ENCODE peak calls at places on chromosome 16, in five cellular contexts. Q is tibial artery, J is HT1080, I is fibroblast of lung, S is caudate nucleus. V is an unnamed sample.

GRCh38 chr16:19382887-19383816 is 34.5 kb upstream of the TMC5 start:
- DNase-seq in Q (peak), J (peak), I (no peak), S (no peak), V (peak)

GRCh38 chr16:27365142-27366089 is 36.6 kb upstream of the IL21R start:
- DNase-seq in Q (no peak), J (peak), I (peak), S (no peak), V (no peak)

GRCh38 chr16:29815032-29815721 is 775 bp upstream of the PAGR1 start:
- DNase-seq in Q (peak), J (no peak), I (no peak), S (peak), V (peak)

GRCh38 chr16:75462804-75463203 is 1.7 kb downstream of the TMEM170A start:
- DNase-seq in Q (no peak), J (no peak), I (no peak), S (no peak), V (no peak)

GRCh38 chr16:51834131-51834530 is 683.1 kb upstream of the SALL1 start:
- DNase-seq in Q (no peak), J (no peak), I (peak), S (no peak), V (no peak)

GRCh38 chr16:69084301-69084700 is 21.2 kb upstream of the HAS3 start:
- DNase-seq in Q (no peak), J (no peak), I (peak), S (no peak), V (no peak)

GRCh38 chr16:78060295-78060694 is 37.9 kb downstream of the CLEC3A start:
- DNase-seq in Q (no peak), J (no peak), I (no peak), S (no peak), V (no peak)

GRCh38 chr16:89410322-89410721 is 80.0 kb downstream of the ANKRD11 start:
- DNase-seq in Q (no peak), J (no peak), I (no peak), S (no peak), V (no peak)

GRCh38 chr16:55502801-55503366 is 6.0 kb upstream of the LPCAT2 start:
- DNase-seq in Q (peak), J (peak), I (peak), S (peak), V (peak)

GRCh38 chr16:20740007-20740883 is 1.4 kb downstream of the THUMPD1 start:
- DNase-seq in Q (no peak), J (no peak), I (peak), S (no peak), V (no peak)

GRCh38 chr16:88993006-88993787 is 16.2 kb upstream of the CBFA2T3 start:
- DNase-seq in Q (no peak), J (no peak), I (no peak), S (no peak), V (no peak)

GRCh38 chr16:88061346-88062110 is 110.3 kb downstream of the BANP start:
- DNase-seq in Q (no peak), J (no peak), I (peak), S (no peak), V (no peak)

GRCh38 chr16:50702725-50703124 is 9.3 kb downstream of the NOD2 start:
- DNase-seq in Q (no peak), J (peak), I (no peak), S (no peak), V (no peak)

GRCh38 chr16:51326131-51326856 is 175.2 kb upstream of the SALL1 start:
- DNase-seq in Q (no peak), J (peak), I (peak), S (peak), V (no peak)

GRCh38 chr16:65005696-65006095 is 116.2 kb downstream of the CDH11 start:
- DNase-seq in Q (no peak), J (no peak), I (no peak), S (no peak), V (no peak)

GRCh38 chr16:64715624-64716023 is 406.2 kb downstream of the CDH11 start:
- DNase-seq in Q (no peak), J (no peak), I (no peak), S (no peak), V (no peak)

GRCh38 chr16:47729701-47730100 is 268.6 kb downstream of the PHKB start:
- DNase-seq in Q (no peak), J (no peak), I (no peak), S (no peak), V (no peak)

GRCh38 chr16:87724490-87725291 is 41.1 kb downstream of the KLHDC4 start:
- DNase-seq in Q (no peak), J (peak), I (no peak), S (no peak), V (no peak)

GRCh38 chr16:84927621-84928591 is 83.4 kb downstream of the ZDHHC7 start:
- DNase-seq in Q (no peak), J (no peak), I (no peak), S (no peak), V (no peak)

GRCh38 chr16:68345958-68346635 is 35.3 kb downstream of the PRMT7 start:
- DNase-seq in Q (no peak), J (no peak), I (no peak), S (no peak), V (no peak)

GRCh38 chr16:85055503-85056210 is 28.1 kb downstream of the KIAA0513 start:
- DNase-seq in Q (no peak), J (peak), I (peak), S (peak), V (no peak)

GRCh38 chr16:25256821-25257503 is 683 bp downstream of the ZKSCAN2 start:
- DNase-seq in Q (no peak), J (peak), I (peak), S (peak), V (peak)

GRCh38 chr16:5903153-5903552 is 805.6 kb upstream of the EEF2KMT start:
- DNase-seq in Q (no peak), J (peak), I (peak), S (no peak), V (no peak)

GRCh38 chr16:11310997-11311561 is 29.9 kb upstream of the PRM1 start:
- DNase-seq in Q (no peak), J (no peak), I (peak), S (no peak), V (no peak)

GRCh38 chr16:85037721-85038120 is 10.1 kb downstream of the KIAA0513 start:
- DNase-seq in Q (no peak), J (no peak), I (no peak), S (no peak), V (no peak)

GRCh38 chr16:49487746-49488145 is 114.1 kb downstream of the C16orf78 start:
- DNase-seq in Q (peak), J (no peak), I (no peak), S (no peak), V (no peak)

GRCh38 chr16:75289189-75289588 is 37.8 kb upstream of the BCAR1 start:
- DNase-seq in Q (no peak), J (peak), I (no peak), S (no peak), V (no peak)

GRCh38 chr16:55389426-55390073 is 65.5 kb downstream of the IRX6 start:
- DNase-seq in Q (no peak), J (no peak), I (no peak), S (no peak), V (no peak)

GRCh38 chr16:787261-787966 is 767 bp downstream of the RPUSD1 start:
- DNase-seq in Q (no peak), J (no peak), I (no peak), S (no peak), V (no peak)

GRCh38 chr16:78099372-78100161 is at the start of gene WWOX:
- DNase-seq in Q (peak), J (peak), I (peak), S (peak), V (peak)

GRCh38 chr16:68074850-68075249 is 10.3 kb upstream of the NFATC3 start:
- DNase-seq in Q (no peak), J (no peak), I (no peak), S (no peak), V (no peak)

GRCh38 chr16:12349950-12350842 is 373.7 kb downstream of the SNX29 start:
- DNase-seq in Q (peak), J (no peak), I (no peak), S (no peak), V (no peak)

GRCh38 chr16:56643080-56643778 is 4.8 kb downstream of the MT1A start:
- DNase-seq in Q (peak), J (peak), I (peak), S (no peak), V (no peak)

GRCh38 chr16:83714286-83714685 is 93.5 kb upstream of the HSBP1 start:
- DNase-seq in Q (no peak), J (no peak), I (peak), S (no peak), V (no peak)

GRCh38 chr16:68227183-68227793 is 8.6 kb downstream of the ESRP2 start:
- DNase-seq in Q (no peak), J (no peak), I (no peak), S (no peak), V (no peak)

GRCh38 chr16:87201052-87201451 is 116.1 kb downstream of the C16orf95 start:
- DNase-seq in Q (peak), J (peak), I (peak), S (peak), V (no peak)

GRCh38 chr16:69311533-69312388 is 611 bp downstream of the VPS4A start:
- DNase-seq in Q (peak), J (peak), I (peak), S (no peak), V (no peak)

GRCh38 chr16:67547423-67548264 is 14.7 kb upstream of the CTCF start:
- DNase-seq in Q (no peak), J (no peak), I (no peak), S (no peak), V (no peak)

V was measured in NCI-H1105 treated with DMSO at 0.1 percent for 48 hours.